ENCODE peak calls at places on chromosomes 13 and 19, in nine cellular contexts. One of them, this sample, is unnamed.

GRCh38 chr13:40053401-40053800 is 397.9 kb downstream of the COG6 start:
- DNase-seq in AG10803: no peak
- DNase-seq in HFFc6: no peak
- DNase-seq in T-cell: no peak
- DNase-seq in left colon: no peak
- DNase-seq in NCI-H446 treated with DMSO at 0.1 percent for 48 hours: no peak
- DNase-seq in ELF-1: no peak
- DNase-seq in astrocyte of the spinal cord: no peak
- DNase-seq in central memory CD4-positive, alpha-beta T cell: no peak
- DNase-seq in this sample: no peak

GRCh38 chr13:26186995-26187394 is 35.1 kb downstream of the RNF6 start:
- DNase-seq in AG10803: no peak
- DNase-seq in HFFc6: no peak
- DNase-seq in T-cell: no peak
- DNase-seq in left colon: no peak
- DNase-seq in NCI-H446 treated with DMSO at 0.1 percent for 48 hours: no peak
- DNase-seq in ELF-1: peak; percentile 31
- DNase-seq in astrocyte of the spinal cord: no peak
- DNase-seq in central memory CD4-positive, alpha-beta T cell: no peak
- DNase-seq in this sample: no peak

GRCh38 chr13:99640260-99640659 is 139.0 kb downstream of the TM9SF2 start:
- DNase-seq in AG10803: no peak
- DNase-seq in HFFc6: no peak
- DNase-seq in T-cell: no peak
- DNase-seq in left colon: no peak
- DNase-seq in NCI-H446 treated with DMSO at 0.1 percent for 48 hours: no peak
- DNase-seq in ELF-1: no peak
- DNase-seq in astrocyte of the spinal cord: peak; percentile 7
- DNase-seq in central memory CD4-positive, alpha-beta T cell: no peak
- DNase-seq in this sample: no peak

GRCh38 chr19:33688657-33688992 is 66.9 kb downstream of the CHST8 start:
- DNase-seq in AG10803: no peak
- DNase-seq in HFFc6: no peak
- DNase-seq in T-cell: no peak
- DNase-seq in left colon: no peak
- DNase-seq in NCI-H446 treated with DMSO at 0.1 percent for 48 hours: no peak
- DNase-seq in ELF-1: no peak
- DNase-seq in astrocyte of the spinal cord: no peak
- DNase-seq in central memory CD4-positive, alpha-beta T cell: no peak
- DNase-seq in this sample: no peak

GRCh38 chr13:39023316-39023715 is 14.6 kb downstream of the PROSER1 start:
- DNase-seq in AG10803: peak; percentile 13
- DNase-seq in HFFc6: no peak
- DNase-seq in T-cell: no peak
- DNase-seq in left colon: no peak
- DNase-seq in NCI-H446 treated with DMSO at 0.1 percent for 48 hours: no peak
- DNase-seq in ELF-1: peak; percentile 53
- DNase-seq in astrocyte of the spinal cord: no peak
- DNase-seq in central memory CD4-positive, alpha-beta T cell: no peak
- DNase-seq in this sample: peak; percentile 89

GRCh38 chr13:112970552-112971287 is 1.7 kb downstream of the MCF2L start:
- DNase-seq in AG10803: peak; percentile 3
- DNase-seq in HFFc6: no peak
- DNase-seq in T-cell: no peak
- DNase-seq in left colon: no peak
- DNase-seq in NCI-H446 treated with DMSO at 0.1 percent for 48 hours: no peak
- DNase-seq in ELF-1: no peak
- DNase-seq in astrocyte of the spinal cord: no peak
- DNase-seq in central memory CD4-positive, alpha-beta T cell: no peak
- DNase-seq in this sample: no peak

GRCh38 chr13:95154441-95154886 is 146.8 kb downstream of the ABCC4 start:
- DNase-seq in AG10803: peak; percentile 29
- DNase-seq in HFFc6: peak; percentile 18
- DNase-seq in T-cell: no peak
- DNase-seq in left colon: no peak
- DNase-seq in NCI-H446 treated with DMSO at 0.1 percent for 48 hours: no peak
- DNase-seq in ELF-1: no peak
- DNase-seq in astrocyte of the spinal cord: no peak
- DNase-seq in central memory CD4-positive, alpha-beta T cell: no peak
- DNase-seq in this sample: no peak

GRCh38 chr13:22079961-22080360 is 409.1 kb downstream of the FGF9 start:
- DNase-seq in AG10803: no peak
- DNase-seq in HFFc6: no peak
- DNase-seq in T-cell: no peak
- DNase-seq in left colon: no peak
- DNase-seq in NCI-H446 treated with DMSO at 0.1 percent for 48 hours: no peak
- DNase-seq in ELF-1: no peak
- DNase-seq in astrocyte of the spinal cord: no peak
- DNase-seq in central memory CD4-positive, alpha-beta T cell: no peak
- DNase-seq in this sample: no peak

GRCh38 chr13:33999830-34000605 is 182.1 kb downstream of the RFC3 start:
- DNase-seq in AG10803: no peak
- DNase-seq in HFFc6: no peak
- DNase-seq in T-cell: no peak
- DNase-seq in left colon: no peak
- DNase-seq in NCI-H446 treated with DMSO at 0.1 percent for 48 hours: no peak
- DNase-seq in ELF-1: no peak
- DNase-seq in astrocyte of the spinal cord: no peak
- DNase-seq in central memory CD4-positive, alpha-beta T cell: no peak
- DNase-seq in this sample: no peak

GRCh38 chr19:38977445-38978314 is 2.1 kb upstream of the FBXO17 start:
- DNase-seq in AG10803: no peak
- DNase-seq in HFFc6: peak; percentile 36
- DNase-seq in T-cell: no peak
- DNase-seq in left colon: no peak
- DNase-seq in NCI-H446 treated with DMSO at 0.1 percent for 48 hours: no peak
- DNase-seq in ELF-1: peak; percentile 59
- DNase-seq in astrocyte of the spinal cord: no peak
- DNase-seq in central memory CD4-positive, alpha-beta T cell: no peak
- DNase-seq in this sample: no peak

This sample was measured in fibroblast of villous mesenchyme.